ENCODE peak calls at places on chromosome 4, in six cellular contexts. A is astrocyte; D is CD8-positive, alpha-beta T cell; X is Peyer's patch; E is transverse colon; O is PC-3. K is an unnamed sample. For H3K36me3, the result is how much of the 10 kb centered on the place peaks cover.

GRCh38 chr4:2222838-2223237 is 19.1 kb downstream of the HAUS3 start:
- DNase-seq in A (no peak), D (no peak), X (no peak), E (no peak), O (peak), K (peak)

GRCh38 chr4:152856960-152857359 is 77.2 kb downstream of the ARFIP1 start:
- DNase-seq in A (no peak), D (no peak), X (no peak), E (no peak), O (no peak), K (no peak)

GRCh38 chr4:10733486-10733885 is 48.9 kb upstream of the CLNK start:
- DNase-seq in A (no peak), D (no peak), X (no peak), E (no peak), O (no peak), K (no peak)

GRCh38 chr4:32148120-32148666 is 1428.0 kb downstream of the PCDH7 start:
- DNase-seq in A (peak), D (no peak), X (no peak), E (no peak), O (no peak), K (no peak)

GRCh38 chr4:101870874-101871273 is 80.3 kb downstream of the BANK1 start:
- DNase-seq in A (no peak), D (no peak), X (no peak), E (no peak), O (no peak), K (no peak)

GRCh38 chr4:64617813-64618212 is 208.6 kb upstream of the TECRL start:
- DNase-seq in A (peak), D (no peak), X (no peak), E (no peak), O (peak), K (no peak)

GRCh38 chr4:156931267-156931666 is 40.3 kb downstream of the PDGFC start:
- DNase-seq in A (peak), D (no peak), X (no peak), E (peak), O (peak), K (no peak)

GRCh38 chr4:150056569-150056968 is 21.7 kb upstream of the DCLK2 start:
- DNase-seq in A (no peak), D (no peak), X (no peak), E (no peak), O (no peak), K (no peak)

GRCh38 chr4:2828758-2829181 is 14.9 kb upstream of the ADD1 start:
- DNase-seq in A (no peak), D (no peak), X (no peak), E (no peak), O (no peak), K (no peak)

GRCh38 chr4:159298502-159298901 is 195.6 kb downstream of the RAPGEF2 start:
- DNase-seq in A (peak), D (no peak), X (no peak), E (no peak), O (no peak), K (no peak)
- TF ChIP-seq CTCF in A (no peak), D (no peak), X (no peak), E (no peak), O (no peak), K (no peak)

DNA sequence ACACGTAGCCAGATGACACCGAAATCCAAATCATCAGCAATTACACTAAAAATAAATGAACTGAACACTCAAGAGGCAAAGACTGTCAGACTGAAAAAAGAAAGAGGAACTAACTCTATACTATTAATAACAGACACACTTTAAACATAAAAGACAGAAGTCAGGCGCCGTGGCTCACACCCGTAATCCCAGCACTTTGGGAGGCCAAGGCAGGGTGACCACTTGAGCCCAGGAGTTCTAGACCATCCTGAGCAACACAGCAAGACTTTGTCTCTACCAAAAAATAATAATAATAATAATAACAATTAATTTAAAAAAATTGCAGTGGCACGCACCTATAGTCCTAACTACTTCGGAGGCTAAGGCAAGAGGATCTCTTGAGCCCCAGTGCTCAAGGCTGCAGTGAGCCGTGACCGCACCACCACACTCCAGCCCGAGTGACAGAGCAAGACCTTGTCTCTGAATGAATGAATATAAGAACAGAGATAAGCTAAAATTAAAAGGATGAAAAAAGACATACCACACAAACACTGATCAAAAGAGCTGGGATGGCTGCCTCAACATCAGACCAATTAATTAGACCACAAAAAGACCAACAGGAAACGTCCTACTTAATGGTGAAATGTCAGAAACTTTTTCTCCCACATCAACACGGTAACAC is 29.9 kb downstream of the CTBP1 start:
- DNase-seq in A (no peak), D (no peak), X (no peak), E (peak), O (no peak), K (no peak)
- H3K36me3 ChIP-seq in A (under half), D (under half), X (half or more), E (under half), O (under half), K (under half)

GRCh38 chr4:161949941-161950725 is 213.7 kb downstream of the FSTL5 start:
- DNase-seq in A (peak), D (no peak), X (no peak), E (no peak), O (no peak), K (no peak)

GRCh38 chr4:161948026-161948770 is 215.6 kb downstream of the FSTL5 start:
- DNase-seq in A (no peak), D (no peak), X (no peak), E (no peak), O (no peak), K (no peak)

DNA sequence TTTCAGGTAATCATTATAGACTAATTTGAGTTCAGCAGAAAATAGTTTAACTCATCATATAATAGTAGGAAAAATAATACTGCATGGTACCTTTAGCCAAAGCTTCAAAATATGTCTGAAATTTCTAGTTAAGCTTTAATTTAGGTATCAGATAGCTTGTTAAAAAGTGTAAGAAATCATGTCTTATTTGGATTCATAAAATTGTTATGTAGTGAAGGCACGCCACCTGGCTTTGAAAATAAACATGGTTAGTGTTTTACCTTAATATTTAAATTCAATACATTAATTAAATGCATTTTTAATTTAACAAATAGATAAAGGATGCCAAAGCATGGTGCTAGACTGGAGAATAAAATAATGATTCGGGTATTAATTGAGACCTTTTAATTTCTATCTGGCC is 211.4 kb downstream of the FSTL5 start:
- DNase-seq in A (no peak), D (no peak), X (no peak), E (no peak), O (peak), K (no peak)
- TF ChIP-seq CTCF in A (no peak), D (no peak), X (no peak), E (no peak), O (peak), K (peak)

GRCh38 chr4:24680746-24681145 is 96.4 kb upstream of the DHX15 start:
- DNase-seq in A (no peak), D (no peak), X (no peak), E (no peak), O (no peak), K (peak)
- H3K36me3 ChIP-seq in A (under half), D (under half), X (under half), E (under half), O (under half), K (under half)

GRCh38 chr4:127687580-127687979 is 42.6 kb upstream of the SLC25A31 start:
- DNase-seq in A (no peak), D (no peak), X (no peak), E (no peak), O (no peak), K (no peak)

GRCh38 chr4:127686656-127687055 is 43.5 kb upstream of the SLC25A31 start:
- DNase-seq in A (peak), D (no peak), X (no peak), E (no peak), O (peak), K (no peak)

GRCh38 chr4:127685292-127685691 is 44.9 kb upstream of the SLC25A31 start:
- DNase-seq in A (peak), D (no peak), X (no peak), E (no peak), O (peak), K (no peak)
- TF ChIP-seq CTCF in A (no peak), D (no peak), X (no peak), E (no peak), O (no peak), K (no peak)